ENCODE peak calls at places on chromosomes 16 and 17, in seven cellular contexts. Q is RCC 7860; L is stimulated activated CD8-positive, alpha-beta memory T cell treated with anti-CD3 and anti-CD28 coated beads, Interleukin-2, amount 100 ng/mL, for 1 hour; Z is A549; O is foreskin keratinocyte; A is activated CD4-positive, alpha-beta T cell treated with anti-CD3 and anti-CD28 coated beads, Interleukin-2, amount 50 U/mL, for 1 hour; M is T-helper 9 cell. X is an unnamed sample.

GRCh38 chr17:6456914-6457687 is 12.8 kb downstream of the PIMREG start:
- DNase-seq in Z (peak; percentile 87), A (no peak), M (no peak), L (no peak), O (peak; percentile 19), Q (peak; percentile 60), X (no peak)

GRCh38 chr16:990516-991291 is 9.1 kb downstream of the SOX8 start:
- DNase-seq in Q (no peak), Z (no peak), L (no peak), O (no peak), M (no peak), A (no peak), X (no peak)

GRCh38 chr16:55849536-55849935 is 16.6 kb upstream of the CES1 start:
- DNase-seq in O (no peak), Z (no peak), M (no peak), L (no peak), A (no peak), Q (no peak), X (no peak)

GRCh38 chr17:37650419-37651003 is 7.3 kb upstream of the DDX52 start:
- DNase-seq in O (no peak), M (no peak), A (no peak), Z (peak; percentile 67), Q (peak; percentile 46), L (no peak), X (no peak)

GRCh38 chr16:28910046-28911031 is 14.7 kb downstream of the RABEP2 start:
- DNase-seq in Q (peak; percentile 18), Z (no peak), A (no peak), O (peak; percentile 56), M (no peak), L (no peak), X (no peak)

GRCh38 chr17:8021565-8022357 is 17.1 kb upstream of the ALOX15B start:
- DNase-seq in Q (no peak), O (no peak), M (no peak), L (no peak), Z (no peak), A (no peak), X (no peak)

GRCh38 chr16:25256821-25257503 is 683 bp downstream of the ZKSCAN2 start:
- DNase-seq in Z (peak; percentile 31), O (no peak), A (peak; percentile 8), M (no peak), L (no peak), Q (no peak), X (no peak)

GRCh38 chr17:57916925-57917858 is 38.0 kb downstream of the CUEDC1 start:
- DNase-seq in A (peak; percentile 21), L (no peak), Q (peak; percentile 10), M (peak; percentile 12), Z (no peak), O (no peak), X (no peak)

GRCh38 chr17:50690887-50691549 is 16.7 kb downstream of the ANKRD40 start:
- DNase-seq in L (no peak), Q (no peak), M (no peak), O (no peak), A (no peak), Z (no peak), X (no peak)

GRCh38 chr16:85276258-85276657 is 164.0 kb upstream of the CIBAR2 start:
- DNase-seq in Q (no peak), A (no peak), Z (no peak), M (no peak), L (no peak), O (no peak), X (no peak)

GRCh38 chr16:3681206-3681605 is 26.7 kb downstream of the DNASE1 start:
- DNase-seq in M (no peak), O (no peak), Z (no peak), A (no peak), L (no peak), Q (no peak), X (no peak)

GRCh38 chr16:84839956-84840355 is 20.2 kb downstream of the CRISPLD2 start:
- DNase-seq in A (no peak), Q (peak; percentile 99), Z (peak; percentile 58), O (no peak), L (no peak), M (no peak), X (no peak)

GRCh38 chr17:5837055-5837491 is 233.1 kb upstream of the WSCD1 start:
- DNase-seq in A (no peak), M (no peak), Z (peak; percentile 73), Q (peak; percentile 85), L (no peak), O (peak; percentile 96), X (no peak)

GRCh38 chr16:60686824-60687223 is 1349.4 kb downstream of the CDH8 start:
- DNase-seq in A (no peak), M (no peak), L (no peak), O (no peak), Z (no peak), Q (no peak), X (no peak)

GRCh38 chr17:15510361-15510760 is 42.9 kb upstream of the CDRT4 start:
- DNase-seq in Z (no peak), L (no peak), M (no peak), O (peak; percentile 42), Q (peak; percentile 50), A (no peak), X (no peak)

GRCh38 chr17:27816946-27817345 is 16.6 kb upstream of the NOS2 start:
- DNase-seq in O (no peak), Q (no peak), M (no peak), Z (no peak), A (no peak), L (no peak), X (no peak)

GRCh38 chr17:64538508-64539120 is 31.8 kb downstream of the CEP95 start:
- DNase-seq in O (no peak), Z (no peak), Q (no peak), M (no peak), L (no peak), A (no peak), X (no peak)

GRCh38 chr17:48175692-48176450 is 68.3 kb downstream of the SNX11 start:
- DNase-seq in M (no peak), L (no peak), A (no peak), Q (no peak), Z (no peak), O (peak; percentile 9), X (no peak)

GRCh38 chr16:48950184-48950583 is 331.5 kb downstream of the CBLN1 start:
- DNase-seq in A (no peak), Q (no peak), M (no peak), O (peak; percentile 60), Z (no peak), L (no peak), X (no peak)

GRCh38 chr16:66650707-66651473 is 45.7 kb downstream of the CMTM4 start:
- DNase-seq in Z (peak; percentile 79), M (peak; percentile 69), O (peak; percentile 86), Q (peak; percentile 61), L (peak; percentile 58), A (peak; percentile 78), X (peak; percentile 45)

GRCh38 chr17:82048571-82048971 is 3.0 kb downstream of the RFNG start:
- DNase-seq in Q (no peak), Z (no peak), L (no peak), M (no peak), O (no peak), A (no peak), X (no peak)

GRCh38 chr17:2874211-2874686 is 78.0 kb downstream of the RAP1GAP2 start:
- DNase-seq in A (no peak), M (no peak), Q (no peak), O (peak; percentile 69), Z (no peak), L (no peak), X (no peak)

GRCh38 chr17:66299721-66300120 is 2.7 kb upstream of the PRKCA start:
- DNase-seq in L (no peak), Z (no peak), M (no peak), A (no peak), Q (no peak), O (no peak), X (no peak)

GRCh38 chr17:80942360-80943345 is 49.0 kb upstream of the CHMP6 start:
- DNase-seq in L (no peak), M (no peak), Z (no peak), Q (no peak), A (no peak), O (peak; percentile 18), X (no peak)

GRCh38 chr17:29945281-29945680 is 3.8 kb downstream of the EFCAB5 start:
- DNase-seq in O (no peak), A (no peak), Q (no peak), Z (no peak), M (no peak), L (no peak), X (no peak)

GRCh38 chr17:78360371-78361226 is 722 bp upstream of the SOCS3 start:
- DNase-seq in M (peak; percentile 96), O (peak; percentile 72), Q (peak; percentile 75), L (peak; percentile 84), Z (peak; percentile 99), A (peak; percentile 89), X (peak; percentile 66)

GRCh38 chr17:60086822-60087591 is 8.3 kb upstream of the HEATR6 start:
- DNase-seq in M (no peak), Z (no peak), L (no peak), Q (no peak), A (no peak), O (no peak), X (no peak)

GRCh38 chr16:49930841-49931240 is 74.9 kb upstream of the ZNF423 start:
- DNase-seq in A (no peak), L (no peak), Z (no peak), O (no peak), Q (no peak), M (no peak), X (no peak)

GRCh38 chr16:57341441-57342303 is 16.9 kb upstream of the CCL22 start:
- DNase-seq in M (no peak), Z (no peak), A (no peak), Q (peak; percentile 75), L (no peak), O (peak; percentile 100), X (no peak)

GRCh38 chr17:28282596-28282995 is 36.4 kb upstream of the TMEM97 start:
- DNase-seq in Q (peak; percentile 37), A (no peak), L (no peak), M (no peak), O (peak; percentile 86), Z (no peak), X (no peak)

GRCh38 chr16:49463529-49463928 is 89.9 kb downstream of the C16orf78 start:
- DNase-seq in Z (no peak), O (no peak), L (peak; percentile 31), M (peak; percentile 67), A (peak; percentile 72), Q (no peak), X (peak; percentile 54)

GRCh38 chr17:29060475-29060874 is 17.5 kb downstream of the PIPOX start:
- DNase-seq in Z (no peak), O (no peak), M (no peak), L (no peak), A (no peak), Q (no peak), X (no peak)

GRCh38 chr17:3827124-3827773 is 18.8 kb downstream of the NCBP3 start:
- DNase-seq in Q (peak; percentile 50), L (peak; percentile 47), O (peak; percentile 43), M (peak; percentile 68), Z (peak; percentile 75), A (peak; percentile 69), X (peak; percentile 34)

GRCh38 chr17:37742762-37743611 is 1.9 kb downstream of the HNF1B start:
- DNase-seq in M (no peak), Q (peak; percentile 49), Z (peak; percentile 55), L (no peak), A (no peak), O (no peak), X (no peak)